ENCODE peak calls at places on chromosomes 16 and 17, in five cellular contexts. D is naive thymus-derived CD4-positive, alpha-beta T cell; F is GM23248; E is GM12878; N is thoracic aorta. K is an unnamed sample. For H3K9me3, the result is how much of the 10 kb centered on the place peaks cover.

GRCh38 chr17:42845918-42846593 is 1.7 kb downstream of the AOC2 start:
- DNase-seq in D (no peak), F (no peak), E (no peak), N (no peak), K (no peak)

GRCh38 chr17:63106050-63106449 is 140.0 kb downstream of the TANC2 start:
- DNase-seq in D (no peak), F (no peak), E (no peak), N (no peak), K (no peak)

GRCh38 chr16:47599512-47599911 is 138.4 kb downstream of the PHKB start:
- DNase-seq in D (no peak), F (no peak), E (peak), N (no peak), K (no peak)

GRCh38 chr16:86373502-86373901 is 136.8 kb upstream of the FOXF1 start:
- DNase-seq in D (no peak), F (no peak), E (no peak), N (no peak), K (no peak)

GRCh38 chr17:1153795-1154546 is 25.8 kb downstream of the ABR start:
- DNase-seq in D (no peak), F (peak), E (no peak), N (peak), K (no peak)

GRCh38 chr17:27535178-27535928 is 79.1 kb downstream of the KSR1 start:
- DNase-seq in D (no peak), F (peak), E (no peak), N (no peak), K (no peak)

GRCh38 chr16:54750249-54750648 is 180.4 kb upstream of the IRX5 start:
- DNase-seq in D (no peak), F (no peak), E (no peak), N (no peak), K (no peak)

GRCh38 chr16:30953511-30954124 is 3.9 kb upstream of the SETD1A start:
- DNase-seq in D (peak), F (peak), E (no peak), N (no peak), K (peak)

GRCh38 chr16:7101054-7101453 is 231.6 kb upstream of the RBFOX1 start:
- DNase-seq in D (no peak), F (no peak), E (no peak), N (no peak), K (no peak)

GRCh38 chr17:38727661-38728220 is 2.4 kb upstream of the CISD3 start:
- DNase-seq in D (no peak), F (peak), E (no peak), N (no peak), K (peak)

GRCh38 chr17:66306413-66306812 is 4.0 kb downstream of the PRKCA start:
- DNase-seq in D (no peak), F (peak), E (no peak), N (no peak), K (no peak)

GRCh38 chr17:43906951-43907424 is 348 bp downstream of the MPP2 start:
- DNase-seq in D (peak), F (peak), E (no peak), N (no peak), K (peak)

GRCh38 chr17:63035271-63035670 is 69.2 kb downstream of the TANC2 start:
- DNase-seq in D (no peak), F (peak), E (no peak), N (no peak), K (no peak)

GRCh38 chr17:81000089-81000630 is 8.5 kb downstream of the CHMP6 start:
- DNase-seq in D (no peak), F (no peak), E (no peak), N (no peak), K (no peak)

GRCh38 chr16:75169899-75170405 is 21.6 kb downstream of the ZFP1 start:
- DNase-seq in D (no peak), F (no peak), E (no peak), N (no peak), K (no peak)

GRCh38 chr16:75179208-75179607 is 27.8 kb downstream of the CTRB2 start:
- DNase-seq in D (no peak), F (no peak), E (no peak), N (no peak), K (no peak)

GRCh38 chr16:75172578-75172977 is 24.3 kb downstream of the ZFP1 start:
- DNase-seq in D (no peak), F (no peak), E (no peak), N (no peak), K (no peak)

GRCh38 chr16:75176926-75177325 is 28.6 kb downstream of the ZFP1 start:
- DNase-seq in D (no peak), F (no peak), E (no peak), N (no peak), K (no peak)

DNA sequence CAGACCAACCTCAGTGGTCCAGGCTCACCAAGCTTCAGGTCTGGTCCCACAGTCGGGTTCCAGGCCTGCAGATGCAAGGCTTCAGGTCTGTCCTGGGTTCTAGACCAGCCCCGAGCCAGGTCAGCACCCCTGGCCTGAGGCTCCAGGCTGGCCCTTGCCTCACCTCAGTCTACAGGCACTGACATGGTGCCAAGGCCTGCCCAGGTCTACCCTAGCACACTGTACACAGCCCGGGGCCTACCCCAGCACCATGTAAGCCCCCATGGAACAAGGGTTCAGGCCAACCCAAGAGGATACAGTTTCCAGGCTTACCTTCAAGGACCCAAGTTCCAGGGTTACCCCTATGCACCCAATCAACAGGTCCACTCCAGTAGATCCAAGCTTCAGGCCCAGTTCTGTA is 26.8 kb downstream of the ZFP1 start:
- DNase-seq in D (no peak), F (no peak), E (no peak), N (no peak), K (no peak)
- H3K9me3 ChIP-seq in D (under half), F (under half), E (under half), N (under half), K (half or more)

GRCh38 chr17:79838541-79839274 is 532 bp downstream of the CBX4 start:
- DNase-seq in D (peak), F (peak), E (no peak), N (no peak), K (peak)

GRCh38 chr17:79835953-79836951 is 3.0 kb downstream of the CBX4 start:
- DNase-seq in D (no peak), F (no peak), E (no peak), N (no peak), K (no peak)

GRCh38 chr17:79836952-79837887 is 2.0 kb downstream of the CBX4 start:
- DNase-seq in D (peak), F (peak), E (no peak), N (no peak), K (no peak)

GRCh38 chr17:79839363-79840203 is at the start of gene CBX4:
- DNase-seq in D (peak), F (peak), E (no peak), N (peak), K (peak)

GRCh38 chr17:79837888-79838540 is 1.2 kb downstream of the CBX4 start:
- DNase-seq in D (no peak), F (no peak), E (no peak), N (no peak), K (no peak)
- H3K27ac ChIP-seq in D (peak), F (peak), E (peak), N (peak), K (peak)

GRCh38 chr17:61701334-61701733 is 110.3 kb upstream of the NACA2 start:
- DNase-seq in D (no peak), F (no peak), E (no peak), N (no peak), K (no peak)
- H3K9me3 ChIP-seq in D (under half), F (under half), E (under half), N (under half), K (under half)

DNA sequence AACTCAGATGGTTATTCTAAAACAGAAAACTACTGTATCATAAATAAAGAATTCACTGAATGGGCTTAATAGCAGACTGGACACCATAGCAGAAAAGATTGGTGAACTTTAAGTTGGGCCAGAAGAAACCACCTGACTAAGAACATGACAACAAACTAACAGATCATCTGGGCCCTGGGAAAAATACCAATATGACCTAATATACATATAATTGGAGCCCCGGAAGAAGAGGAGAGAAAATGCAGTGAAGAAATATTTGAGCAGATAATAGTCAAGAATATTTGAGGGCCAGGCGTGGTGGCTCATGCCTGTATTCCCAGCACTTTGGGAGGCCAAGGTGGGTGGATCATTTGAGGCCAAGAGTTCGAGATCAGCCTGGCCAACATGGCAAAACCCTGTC is 25.5 kb upstream of the SDK2 start:
- DNase-seq in D (no peak), F (no peak), E (no peak), N (no peak), K (no peak)
- H3K27ac ChIP-seq in D (no peak), F (no peak), E (no peak), N (no peak), K (no peak)

DNA sequence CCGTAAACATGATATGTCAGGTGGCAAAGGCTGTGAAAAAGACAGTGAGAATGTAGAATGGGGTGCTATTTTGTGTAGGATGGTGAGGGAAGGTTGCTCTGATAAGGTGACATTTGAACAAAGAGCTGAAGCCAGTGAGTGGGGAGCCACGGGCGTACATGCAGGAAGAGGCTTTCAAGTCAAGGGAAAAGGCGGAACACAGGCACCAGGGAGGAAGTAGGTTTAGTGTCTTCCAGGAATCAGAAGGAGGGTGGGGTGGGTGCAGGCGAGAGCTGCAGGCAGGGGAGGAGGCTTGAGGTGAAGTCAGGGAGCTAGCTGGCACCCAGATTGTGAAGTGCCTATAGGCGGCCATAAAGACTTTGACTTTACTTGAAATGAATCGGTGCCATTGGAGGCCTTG is 14.1 kb downstream of the ZFP90 start:
- DNase-seq in D (no peak), F (no peak), E (no peak), N (no peak), K (no peak)
- H3K9me3 ChIP-seq in D (under half), F (under half), E (under half), N (half or more), K (under half)

GRCh38 chr17:54996441-54996840 is 27.9 kb downstream of the STXBP4 start:
- DNase-seq in D (no peak), F (no peak), E (no peak), N (no peak), K (no peak)
- H3K27ac ChIP-seq in D (no peak), F (no peak), E (no peak), N (no peak), K (no peak)

GRCh38 chr17:49123061-49123460 is 9.5 kb upstream of the B4GALNT2 start:
- DNase-seq in D (no peak), F (no peak), E (no peak), N (no peak), K (no peak)
- H3K9me3 ChIP-seq in D (under half), F (under half), E (under half), N (under half), K (under half)

DNA sequence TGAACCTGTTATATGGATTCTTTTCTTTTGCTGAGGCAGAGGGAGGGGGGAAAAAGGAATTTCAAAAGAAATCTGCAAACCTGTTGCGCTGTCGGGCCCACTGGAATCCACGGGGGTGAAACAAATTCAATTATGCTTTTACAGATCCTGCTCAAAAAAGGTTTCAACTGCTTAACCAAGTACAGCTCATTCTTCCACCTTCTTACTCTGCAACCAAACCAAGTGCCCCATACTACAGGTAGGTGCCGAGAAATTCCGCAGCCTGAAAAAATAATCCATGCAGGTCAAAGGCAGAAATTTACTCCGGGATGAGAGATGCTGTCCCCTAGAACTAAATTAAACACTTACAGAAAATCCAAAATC is 416 bp downstream of the RNF43 start:
- DNase-seq in D (no peak), F (no peak), E (no peak), N (no peak), K (no peak)
- H3K27ac ChIP-seq in D (peak), F (no peak), E (peak), N (no peak), K (peak)

K was measured in CD4-positive, alpha-beta memory T cell.